ENCODE peak calls at places on chromosomes 1 and 21, in seven cellular contexts. I is fibroblast of pulmonary artery; H is A172; X is activated CD8-positive, alpha-beta T cell treated with anti-CD3 and anti-CD28 coated beads for 36 hours; N is stimulated activated CD8-positive, alpha-beta memory T cell treated with anti-CD3 and anti-CD28 coated beads, Interleukin-2, amount 100 ng/mL, for 48 hours; Q is A549; K is AG09319. C is an unnamed sample.
A peak's percentile ranks its signal among the peaks of the same experiment; 100 is the strongest.

GRCh38 chr1:24503870-24504523 is 1.4 kb downstream of the RCAN3 start:
- DNase-seq in I (no peak), H (no peak), X (peak; percentile 68), N (no peak), Q (no peak), K (no peak), C (no peak)

GRCh38 chr1:225845633-225846259 is 35.8 kb downstream of the EPHX1 start:
- DNase-seq in I (peak; percentile 87), H (peak; percentile 75), X (peak; percentile 44), N (no peak), Q (peak; percentile 88), K (peak; percentile 61), C (peak; percentile 68)

GRCh38 chr1:10530756-10531155 is 56.0 kb downstream of the PEX14 start:
- DNase-seq in I (peak; percentile 58), H (peak; percentile 69), X (no peak), N (no peak), Q (no peak), K (no peak), C (no peak)

GRCh38 chr1:145962157-145963102 is 1.9 kb downstream of the ANKRD34A start:
- DNase-seq in I (no peak), H (peak; percentile 28), X (peak; percentile 66), N (no peak), Q (no peak), K (no peak), C (peak; percentile 17)

GRCh38 chr1:55275151-55275748 is 60.1 kb upstream of the USP24 start:
- DNase-seq in I (no peak), H (no peak), X (no peak), N (no peak), Q (no peak), K (no peak), C (no peak)

GRCh38 chr1:35725591-35725990 is 6.9 kb upstream of the C1orf216 start:
- DNase-seq in I (peak; percentile 24), H (no peak), X (no peak), N (no peak), Q (no peak), K (no peak), C (no peak)

GRCh38 chr1:14320986-14321385 is 277.5 kb upstream of the KAZN start:
- DNase-seq in I (no peak), H (no peak), X (no peak), N (no peak), Q (no peak), K (no peak), C (no peak)

GRCh38 chr21:28252923-28253322 is 739.8 kb downstream of the LTN1 start:
- DNase-seq in I (no peak), H (no peak), X (no peak), N (no peak), Q (no peak), K (no peak), C (no peak)

GRCh38 chr1:62076286-62076685 is 118.4 kb upstream of the L1TD1 start:
- DNase-seq in I (peak; percentile 88), H (peak; percentile 81), X (no peak), N (no peak), Q (peak; percentile 45), K (no peak), C (no peak)

GRCh38 chr1:232226197-232226681 is 403.7 kb downstream of the SIPA1L2 start:
- DNase-seq in I (peak; percentile 31), H (peak; percentile 89), X (peak; percentile 58), N (no peak), Q (no peak), K (peak; percentile 18), C (peak; percentile 64)

GRCh38 chr1:115478933-115479551 is 141.0 kb upstream of the NGF start:
- DNase-seq in I (no peak), H (no peak), X (no peak), N (no peak), Q (no peak), K (no peak), C (peak; percentile 78)